ENCODE peak calls at places on chromosomes 5 and 9, in five cellular contexts. One of them, this sample, is unnamed.

GRCh38 chr9:77469515-77470197 is 178.5 kb downstream of the GNA14 start:
- DNase-seq in KBM-7: no peak
- DNase-seq in CD8-positive, alpha-beta T cell: no peak
- DNase-seq in naive thymus-derived CD8-positive, alpha-beta T cell: no peak
- DNase-seq in H7: no peak
- DNase-seq in this sample: no peak

GRCh38 chr5:138662599-138662998 is 87.4 kb upstream of the HSPA9 start:
- DNase-seq in naive thymus-derived CD8-positive, alpha-beta T cell: no peak
- DNase-seq in CD8-positive, alpha-beta T cell: no peak
- DNase-seq in H7: no peak
- DNase-seq in KBM-7: no peak
- DNase-seq in this sample: no peak

GRCh38 chr9:15206949-15207696 is 99.9 kb downstream of the TTC39B start:
- DNase-seq in KBM-7: peak
- DNase-seq in H7: no peak
- DNase-seq in naive thymus-derived CD8-positive, alpha-beta T cell: no peak
- DNase-seq in CD8-positive, alpha-beta T cell: no peak
- DNase-seq in this sample: no peak

GRCh38 chr5:63573402-63573801 is 388.8 kb downstream of the HTR1A start:
- DNase-seq in H7: peak
- DNase-seq in KBM-7: no peak
- DNase-seq in CD8-positive, alpha-beta T cell: no peak
- DNase-seq in naive thymus-derived CD8-positive, alpha-beta T cell: no peak
- DNase-seq in this sample: no peak

GRCh38 chr5:122311400-122311887 is 593 bp upstream of the SNCAIP start:
- DNase-seq in KBM-7: no peak
- DNase-seq in CD8-positive, alpha-beta T cell: no peak
- DNase-seq in H7: no peak
- DNase-seq in naive thymus-derived CD8-positive, alpha-beta T cell: no peak
- DNase-seq in this sample: peak

GRCh38 chr5:14445581-14446290 is 135.9 kb upstream of the OTULINL start:
- DNase-seq in CD8-positive, alpha-beta T cell: no peak
- DNase-seq in H7: peak
- DNase-seq in naive thymus-derived CD8-positive, alpha-beta T cell: no peak
- DNase-seq in KBM-7: peak
- DNase-seq in this sample: peak

GRCh38 chr9:134386951-134387831 is 60.9 kb downstream of the RXRA start:
- DNase-seq in naive thymus-derived CD8-positive, alpha-beta T cell: no peak
- DNase-seq in CD8-positive, alpha-beta T cell: no peak
- DNase-seq in KBM-7: no peak
- DNase-seq in H7: no peak
- DNase-seq in this sample: peak

GRCh38 chr9:99137225-99137624 is 32.3 kb downstream of the TGFBR1 start:
- DNase-seq in KBM-7: peak
- DNase-seq in CD8-positive, alpha-beta T cell: no peak
- DNase-seq in H7: no peak
- DNase-seq in naive thymus-derived CD8-positive, alpha-beta T cell: no peak
- DNase-seq in this sample: no peak

GRCh38 chr5:57749396-57749795 is 266.8 kb upstream of the ACTBL2 start:
- DNase-seq in KBM-7: no peak
- DNase-seq in naive thymus-derived CD8-positive, alpha-beta T cell: no peak
- DNase-seq in CD8-positive, alpha-beta T cell: no peak
- DNase-seq in H7: no peak
- DNase-seq in this sample: no peak

GRCh38 chr5:122726990-122727616 is 47.8 kb upstream of the SNX2 start:
- DNase-seq in CD8-positive, alpha-beta T cell: no peak
- DNase-seq in KBM-7: no peak
- DNase-seq in H7: no peak
- DNase-seq in naive thymus-derived CD8-positive, alpha-beta T cell: no peak
- DNase-seq in this sample: no peak

GRCh38 chr5:135533794-135534193 is 2.0 kb downstream of the NEUROG1 start:
- DNase-seq in CD8-positive, alpha-beta T cell: no peak
- DNase-seq in KBM-7: no peak
- DNase-seq in naive thymus-derived CD8-positive, alpha-beta T cell: no peak
- DNase-seq in H7: no peak
- DNase-seq in this sample: no peak

GRCh38 chr9:35511453-35511852 is 21.5 kb downstream of the RUSC2 start:
- DNase-seq in naive thymus-derived CD8-positive, alpha-beta T cell: no peak
- DNase-seq in CD8-positive, alpha-beta T cell: no peak
- DNase-seq in H7: no peak
- DNase-seq in KBM-7: no peak
- DNase-seq in this sample: no peak

GRCh38 chr9:136602193-136602885 is 56.5 kb upstream of the NOTCH1 start:
- DNase-seq in KBM-7: no peak
- DNase-seq in H7: peak
- DNase-seq in naive thymus-derived CD8-positive, alpha-beta T cell: no peak
- DNase-seq in CD8-positive, alpha-beta T cell: no peak
- DNase-seq in this sample: no peak

GRCh38 chr5:154612666-154613065 is 134.6 kb upstream of the HAND1 start:
- DNase-seq in KBM-7: no peak
- DNase-seq in naive thymus-derived CD8-positive, alpha-beta T cell: no peak
- DNase-seq in H7: no peak
- DNase-seq in CD8-positive, alpha-beta T cell: no peak
- DNase-seq in this sample: no peak

GRCh38 chr5:170491479-170491878 is 12.3 kb upstream of the KCNIP1 start:
- DNase-seq in naive thymus-derived CD8-positive, alpha-beta T cell: no peak
- DNase-seq in H7: no peak
- DNase-seq in CD8-positive, alpha-beta T cell: no peak
- DNase-seq in KBM-7: peak
- DNase-seq in this sample: no peak

GRCh38 chr5:171945476-171945875 is 61.0 kb downstream of the FBXW11 start:
- DNase-seq in naive thymus-derived CD8-positive, alpha-beta T cell: no peak
- DNase-seq in CD8-positive, alpha-beta T cell: no peak
- DNase-seq in H7: no peak
- DNase-seq in KBM-7: no peak
- DNase-seq in this sample: no peak

GRCh38 chr5:42572313-42572712 is 149.1 kb downstream of the GHR start:
- DNase-seq in KBM-7: no peak
- DNase-seq in naive thymus-derived CD8-positive, alpha-beta T cell: no peak
- DNase-seq in CD8-positive, alpha-beta T cell: no peak
- DNase-seq in H7: no peak
- DNase-seq in this sample: no peak

GRCh38 chr5:134568761-134569725 is 43.6 kb downstream of the JADE2 start:
- DNase-seq in CD8-positive, alpha-beta T cell: no peak
- DNase-seq in H7: no peak
- DNase-seq in KBM-7: no peak
- DNase-seq in naive thymus-derived CD8-positive, alpha-beta T cell: peak
- DNase-seq in this sample: no peak

GRCh38 chr5:67092447-67093023 is 104.1 kb downstream of the CD180 start:
- DNase-seq in H7: no peak
- DNase-seq in naive thymus-derived CD8-positive, alpha-beta T cell: no peak
- DNase-seq in KBM-7: no peak
- DNase-seq in CD8-positive, alpha-beta T cell: no peak
- DNase-seq in this sample: peak